ENCODE peak calls at places on chromosomes 12 and 14, in ten cellular contexts. One of them, this sample, is unnamed.

GRCh38 chr14:101972126-101972785 is 7.9 kb downstream of the DYNC1H1 start:
- DNase-seq in fibroblast of lung: peak; percentile 100
- DNase-seq in WERI-Rb-1: no peak
- DNase-seq in astrocyte of the spinal cord: peak; percentile 99
- DNase-seq in BJ: peak; percentile 100
- DNase-seq in right atrium auricular region: peak; percentile 96
- DNase-seq in OCI-LY7: no peak
- DNase-seq in activated B cell treated with CpG ODN at 0.5 μM for 24 hours: no peak
- DNase-seq in omental fat pad: peak; percentile 69
- DNase-seq in HCT116: peak; percentile 91
- DNase-seq in this sample: no peak

GRCh38 chr14:70354204-70354603 is 5.3 kb downstream of the COX16 start:
- DNase-seq in activated B cell treated with CpG ODN at 0.5 μM for 24 hours: no peak
- DNase-seq in OCI-LY7: no peak
- DNase-seq in WERI-Rb-1: no peak
- DNase-seq in fibroblast of lung: no peak
- DNase-seq in omental fat pad: no peak
- DNase-seq in astrocyte of the spinal cord: no peak
- DNase-seq in HCT116: no peak
- DNase-seq in BJ: no peak
- DNase-seq in right atrium auricular region: no peak
- DNase-seq in this sample: no peak

GRCh38 chr12:28424965-28425364 is 234.7 kb downstream of the CCDC91 start:
- DNase-seq in OCI-LY7: no peak
- DNase-seq in right atrium auricular region: no peak
- DNase-seq in BJ: no peak
- DNase-seq in fibroblast of lung: peak; percentile 94
- DNase-seq in omental fat pad: no peak
- DNase-seq in activated B cell treated with CpG ODN at 0.5 μM for 24 hours: no peak
- DNase-seq in astrocyte of the spinal cord: peak; percentile 89
- DNase-seq in HCT116: no peak
- DNase-seq in WERI-Rb-1: no peak
- DNase-seq in this sample: no peak

GRCh38 chr12:53696285-53696654 is 20.4 kb upstream of the ATP5MC2 start:
- DNase-seq in omental fat pad: no peak
- DNase-seq in OCI-LY7: peak; percentile 31
- DNase-seq in fibroblast of lung: peak; percentile 83
- DNase-seq in right atrium auricular region: peak; percentile 67
- DNase-seq in BJ: no peak
- DNase-seq in HCT116: peak; percentile 95
- DNase-seq in WERI-Rb-1: peak; percentile 88
- DNase-seq in activated B cell treated with CpG ODN at 0.5 μM for 24 hours: no peak
- DNase-seq in astrocyte of the spinal cord: peak; percentile 84
- DNase-seq in this sample: peak; percentile 66

GRCh38 chr12:70719672-70720420 is 82.6 kb upstream of the PTPRB start:
- DNase-seq in astrocyte of the spinal cord: peak; percentile 62
- DNase-seq in OCI-LY7: peak; percentile 45
- DNase-seq in HCT116: no peak
- DNase-seq in fibroblast of lung: peak; percentile 53
- DNase-seq in BJ: no peak
- DNase-seq in WERI-Rb-1: peak; percentile 47
- DNase-seq in activated B cell treated with CpG ODN at 0.5 μM for 24 hours: no peak
- DNase-seq in right atrium auricular region: no peak
- DNase-seq in omental fat pad: no peak
- DNase-seq in this sample: peak; percentile 37

GRCh38 chr12:5088586-5089264 is 45.0 kb downstream of the KCNA5 start:
- DNase-seq in fibroblast of lung: peak; percentile 78
- DNase-seq in astrocyte of the spinal cord: peak; percentile 78
- DNase-seq in BJ: peak; percentile 63
- DNase-seq in OCI-LY7: no peak
- DNase-seq in right atrium auricular region: no peak
- DNase-seq in activated B cell treated with CpG ODN at 0.5 μM for 24 hours: no peak
- DNase-seq in WERI-Rb-1: no peak
- DNase-seq in HCT116: no peak
- DNase-seq in omental fat pad: no peak
- DNase-seq in this sample: no peak

GRCh38 chr14:101731187-101732080 is 30.1 kb upstream of the PPP2R5C start:
- DNase-seq in activated B cell treated with CpG ODN at 0.5 μM for 24 hours: peak; percentile 34
- DNase-seq in BJ: no peak
- DNase-seq in omental fat pad: peak; percentile 58
- DNase-seq in fibroblast of lung: peak; percentile 84
- DNase-seq in HCT116: peak; percentile 86
- DNase-seq in WERI-Rb-1: peak; percentile 65
- DNase-seq in astrocyte of the spinal cord: peak; percentile 83
- DNase-seq in right atrium auricular region: peak; percentile 81
- DNase-seq in OCI-LY7: peak; percentile 46
- DNase-seq in this sample: no peak

GRCh38 chr14:94473666-94474410 is 2.2 kb downstream of the SERPINA9 start:
- DNase-seq in OCI-LY7: no peak
- DNase-seq in fibroblast of lung: no peak
- DNase-seq in BJ: no peak
- DNase-seq in activated B cell treated with CpG ODN at 0.5 μM for 24 hours: no peak
- DNase-seq in WERI-Rb-1: no peak
- DNase-seq in astrocyte of the spinal cord: no peak
- DNase-seq in right atrium auricular region: no peak
- DNase-seq in omental fat pad: no peak
- DNase-seq in HCT116: no peak
- DNase-seq in this sample: no peak

GRCh38 chr12:57452937-57453509 is 2.1 kb upstream of the INHBE start:
- DNase-seq in HCT116: no peak
- DNase-seq in astrocyte of the spinal cord: peak; percentile 77
- DNase-seq in fibroblast of lung: peak; percentile 65
- DNase-seq in BJ: no peak
- DNase-seq in activated B cell treated with CpG ODN at 0.5 μM for 24 hours: peak; percentile 45
- DNase-seq in WERI-Rb-1: peak; percentile 92
- DNase-seq in omental fat pad: peak; percentile 78
- DNase-seq in right atrium auricular region: peak; percentile 83
- DNase-seq in OCI-LY7: peak; percentile 71
- DNase-seq in this sample: peak; percentile 82

GRCh38 chr12:111366075-111366474 is 2.8 kb downstream of the PHETA1 start:
- DNase-seq in WERI-Rb-1: no peak
- DNase-seq in BJ: no peak
- DNase-seq in HCT116: no peak
- DNase-seq in astrocyte of the spinal cord: no peak
- DNase-seq in activated B cell treated with CpG ODN at 0.5 μM for 24 hours: no peak
- DNase-seq in omental fat pad: no peak
- DNase-seq in right atrium auricular region: no peak
- DNase-seq in fibroblast of lung: no peak
- DNase-seq in OCI-LY7: no peak
- DNase-seq in this sample: no peak

GRCh38 chr14:59186316-59186715 is 2.2 kb upstream of the DAAM1 start:
- DNase-seq in fibroblast of lung: no peak
- DNase-seq in astrocyte of the spinal cord: no peak
- DNase-seq in activated B cell treated with CpG ODN at 0.5 μM for 24 hours: no peak
- DNase-seq in omental fat pad: no peak
- DNase-seq in right atrium auricular region: no peak
- DNase-seq in OCI-LY7: no peak
- DNase-seq in WERI-Rb-1: no peak
- DNase-seq in HCT116: no peak
- DNase-seq in BJ: no peak
- DNase-seq in this sample: no peak

GRCh38 chr12:131734336-131735152 is 23.7 kb downstream of the SFSWAP start:
- DNase-seq in OCI-LY7: no peak
- DNase-seq in activated B cell treated with CpG ODN at 0.5 μM for 24 hours: no peak
- DNase-seq in WERI-Rb-1: no peak
- DNase-seq in BJ: no peak
- DNase-seq in right atrium auricular region: no peak
- DNase-seq in omental fat pad: no peak
- DNase-seq in HCT116: no peak
- DNase-seq in astrocyte of the spinal cord: no peak
- DNase-seq in fibroblast of lung: no peak
- DNase-seq in this sample: no peak

GRCh38 chr12:93868771-93869170 is 191.6 kb downstream of the CRADD start:
- DNase-seq in HCT116: no peak
- DNase-seq in OCI-LY7: no peak
- DNase-seq in BJ: no peak
- DNase-seq in right atrium auricular region: no peak
- DNase-seq in WERI-Rb-1: no peak
- DNase-seq in activated B cell treated with CpG ODN at 0.5 μM for 24 hours: no peak
- DNase-seq in astrocyte of the spinal cord: peak; percentile 66
- DNase-seq in omental fat pad: no peak
- DNase-seq in fibroblast of lung: peak; percentile 70
- DNase-seq in this sample: no peak

GRCh38 chr14:73025544-73025943 is 1.4 kb downstream of the ZFYVE1 start:
- DNase-seq in fibroblast of lung: peak; percentile 14
- DNase-seq in astrocyte of the spinal cord: no peak
- DNase-seq in right atrium auricular region: no peak
- DNase-seq in WERI-Rb-1: no peak
- DNase-seq in HCT116: no peak
- DNase-seq in BJ: no peak
- DNase-seq in activated B cell treated with CpG ODN at 0.5 μM for 24 hours: no peak
- DNase-seq in OCI-LY7: no peak
- DNase-seq in omental fat pad: no peak
- DNase-seq in this sample: no peak

GRCh38 chr12:82314406-82314892 is 43.7 kb downstream of the CCDC59 start:
- DNase-seq in WERI-Rb-1: no peak
- DNase-seq in HCT116: no peak
- DNase-seq in omental fat pad: no peak
- DNase-seq in activated B cell treated with CpG ODN at 0.5 μM for 24 hours: no peak
- DNase-seq in right atrium auricular region: no peak
- DNase-seq in BJ: no peak
- DNase-seq in fibroblast of lung: no peak
- DNase-seq in astrocyte of the spinal cord: no peak
- DNase-seq in OCI-LY7: no peak
- DNase-seq in this sample: no peak

GRCh38 chr12:132827763-132828703 is 636 bp downstream of the GOLGA3 start:
- DNase-seq in fibroblast of lung: peak; percentile 85
- DNase-seq in activated B cell treated with CpG ODN at 0.5 μM for 24 hours: peak; percentile 18
- DNase-seq in BJ: peak; percentile 23
- DNase-seq in omental fat pad: no peak
- DNase-seq in right atrium auricular region: no peak
- DNase-seq in OCI-LY7: peak; percentile 29
- DNase-seq in HCT116: no peak
- DNase-seq in WERI-Rb-1: peak; percentile 22
- DNase-seq in astrocyte of the spinal cord: peak; percentile 80
- DNase-seq in this sample: no peak

GRCh38 chr12:105822131-105823103 is 316.3 kb downstream of the NUAK1 start:
- DNase-seq in omental fat pad: no peak
- DNase-seq in fibroblast of lung: peak; percentile 85
- DNase-seq in right atrium auricular region: no peak
- DNase-seq in BJ: no peak
- DNase-seq in activated B cell treated with CpG ODN at 0.5 μM for 24 hours: no peak
- DNase-seq in astrocyte of the spinal cord: no peak
- DNase-seq in OCI-LY7: no peak
- DNase-seq in WERI-Rb-1: no peak
- DNase-seq in HCT116: no peak
- DNase-seq in this sample: no peak

GRCh38 chr14:80522936-80523335 is 311.6 kb upstream of the DIO2 start:
- DNase-seq in fibroblast of lung: no peak
- DNase-seq in omental fat pad: no peak
- DNase-seq in WERI-Rb-1: no peak
- DNase-seq in right atrium auricular region: no peak
- DNase-seq in OCI-LY7: no peak
- DNase-seq in astrocyte of the spinal cord: no peak
- DNase-seq in activated B cell treated with CpG ODN at 0.5 μM for 24 hours: no peak
- DNase-seq in BJ: no peak
- DNase-seq in HCT116: no peak
- DNase-seq in this sample: no peak

GRCh38 chr12:6551063-6551461 is 4.8 kb downstream of the IFFO1 start:
- DNase-seq in BJ: no peak
- DNase-seq in omental fat pad: no peak
- DNase-seq in astrocyte of the spinal cord: no peak
- DNase-seq in activated B cell treated with CpG ODN at 0.5 μM for 24 hours: no peak
- DNase-seq in right atrium auricular region: peak; percentile 82
- DNase-seq in fibroblast of lung: peak; percentile 22
- DNase-seq in WERI-Rb-1: no peak
- DNase-seq in OCI-LY7: no peak
- DNase-seq in HCT116: no peak
- DNase-seq in this sample: no peak

GRCh38 chr12:124334976-124335375 is 40.1 kb downstream of the RFLNA start:
- DNase-seq in omental fat pad: no peak
- DNase-seq in OCI-LY7: no peak
- DNase-seq in astrocyte of the spinal cord: no peak
- DNase-seq in fibroblast of lung: no peak
- DNase-seq in WERI-Rb-1: no peak
- DNase-seq in right atrium auricular region: no peak
- DNase-seq in HCT116: no peak
- DNase-seq in activated B cell treated with CpG ODN at 0.5 μM for 24 hours: no peak
- DNase-seq in BJ: no peak
- DNase-seq in this sample: no peak

GRCh38 chr14:106185837-106186233 is 659.5 kb downstream of the TMEM121 start:
- DNase-seq in fibroblast of lung: no peak
- DNase-seq in WERI-Rb-1: peak; percentile 11
- DNase-seq in HCT116: no peak
- DNase-seq in astrocyte of the spinal cord: no peak
- DNase-seq in activated B cell treated with CpG ODN at 0.5 μM for 24 hours: no peak
- DNase-seq in omental fat pad: no peak
- DNase-seq in BJ: no peak
- DNase-seq in right atrium auricular region: no peak
- DNase-seq in OCI-LY7: peak; percentile 87
- DNase-seq in this sample: no peak

GRCh38 chr12:11621797-11622423 is 27.6 kb upstream of the ETV6 start:
- DNase-seq in omental fat pad: no peak
- DNase-seq in HCT116: no peak
- DNase-seq in activated B cell treated with CpG ODN at 0.5 μM for 24 hours: no peak
- DNase-seq in BJ: no peak
- DNase-seq in astrocyte of the spinal cord: no peak
- DNase-seq in right atrium auricular region: no peak
- DNase-seq in OCI-LY7: peak; percentile 70
- DNase-seq in WERI-Rb-1: no peak
- DNase-seq in fibroblast of lung: peak; percentile 6
- DNase-seq in this sample: no peak
- TF ChIP-seq CTCF in omental fat pad: no peak
- TF ChIP-seq CTCF in HCT116: no peak
- TF ChIP-seq CTCF in activated B cell treated with CpG ODN at 0.5 μM for 24 hours: no peak
- TF ChIP-seq CTCF in BJ: no peak
- TF ChIP-seq CTCF in astrocyte of the spinal cord: peak; percentile 25
- TF ChIP-seq CTCF in right atrium auricular region: no peak
- TF ChIP-seq CTCF in OCI-LY7: peak; percentile 72
- TF ChIP-seq CTCF in WERI-Rb-1: peak; percentile 13
- TF ChIP-seq CTCF in fibroblast of lung: no peak
- TF ChIP-seq CTCF in this sample: no peak

GRCh38 chr12:62631531-62632520 is 165.2 kb downstream of the MON2 start:
- DNase-seq in fibroblast of lung: peak; percentile 91
- DNase-seq in BJ: peak; percentile 33
- DNase-seq in activated B cell treated with CpG ODN at 0.5 μM for 24 hours: peak; percentile 30
- DNase-seq in omental fat pad: no peak
- DNase-seq in OCI-LY7: no peak
- DNase-seq in HCT116: no peak
- DNase-seq in right atrium auricular region: peak; percentile 83
- DNase-seq in astrocyte of the spinal cord: peak; percentile 79
- DNase-seq in WERI-Rb-1: peak; percentile 55
- DNase-seq in this sample: peak; percentile 55
- TF ChIP-seq CTCF in fibroblast of lung: peak; percentile 40
- TF ChIP-seq CTCF in BJ: peak; percentile 63
- TF ChIP-seq CTCF in activated B cell treated with CpG ODN at 0.5 μM for 24 hours: no peak
- TF ChIP-seq CTCF in omental fat pad: no peak
- TF ChIP-seq CTCF in OCI-LY7: no peak
- TF ChIP-seq CTCF in HCT116: no peak
- TF ChIP-seq CTCF in right atrium auricular region: no peak
- TF ChIP-seq CTCF in astrocyte of the spinal cord: peak; percentile 57
- TF ChIP-seq CTCF in WERI-Rb-1: peak; percentile 54
- TF ChIP-seq CTCF in this sample: no peak

GRCh38 chr12:32302218-32302826 is 97.0 kb upstream of the FGD4 start:
- DNase-seq in OCI-LY7: peak; percentile 89
- DNase-seq in omental fat pad: no peak
- DNase-seq in right atrium auricular region: no peak
- DNase-seq in astrocyte of the spinal cord: no peak
- DNase-seq in activated B cell treated with CpG ODN at 0.5 μM for 24 hours: peak; percentile 21
- DNase-seq in BJ: no peak
- DNase-seq in fibroblast of lung: no peak
- DNase-seq in WERI-Rb-1: no peak
- DNase-seq in HCT116: peak; percentile 45
- DNase-seq in this sample: no peak
- TF ChIP-seq CTCF in OCI-LY7: peak; percentile 93
- TF ChIP-seq CTCF in omental fat pad: no peak
- TF ChIP-seq CTCF in right atrium auricular region: no peak
- TF ChIP-seq CTCF in astrocyte of the spinal cord: peak; percentile 51
- TF ChIP-seq CTCF in activated B cell treated with CpG ODN at 0.5 μM for 24 hours: no peak
- TF ChIP-seq CTCF in BJ: peak; percentile 47
- TF ChIP-seq CTCF in fibroblast of lung: peak; percentile 63
- TF ChIP-seq CTCF in WERI-Rb-1: peak; percentile 50
- TF ChIP-seq CTCF in HCT116: peak; percentile 85
- TF ChIP-seq CTCF in this sample: no peak

GRCh38 chr12:121441555-121441954 is 41.6 kb downstream of the RNF34 start:
- DNase-seq in astrocyte of the spinal cord: no peak
- DNase-seq in right atrium auricular region: no peak
- DNase-seq in omental fat pad: no peak
- DNase-seq in BJ: no peak
- DNase-seq in WERI-Rb-1: no peak
- DNase-seq in OCI-LY7: no peak
- DNase-seq in fibroblast of lung: no peak
- DNase-seq in HCT116: no peak
- DNase-seq in activated B cell treated with CpG ODN at 0.5 μM for 24 hours: no peak
- DNase-seq in this sample: no peak
- TF ChIP-seq CTCF in astrocyte of the spinal cord: no peak
- TF ChIP-seq CTCF in right atrium auricular region: no peak
- TF ChIP-seq CTCF in omental fat pad: no peak
- TF ChIP-seq CTCF in BJ: no peak
- TF ChIP-seq CTCF in WERI-Rb-1: no peak
- TF ChIP-seq CTCF in OCI-LY7: no peak
- TF ChIP-seq CTCF in fibroblast of lung: no peak
- TF ChIP-seq CTCF in HCT116: peak; percentile 41
- TF ChIP-seq CTCF in activated B cell treated with CpG ODN at 0.5 μM for 24 hours: no peak
- TF ChIP-seq CTCF in this sample: no peak